ENCODE peak calls at places on chromosomes 1 and 21, in five cellular contexts. C is amygdala; O is KBM-7; M is A549; V is CD4-positive, alpha-beta memory T cell. X is an unnamed sample.
A peak's percentile ranks its signal among the peaks of the same experiment; 100 is the strongest.

GRCh38 chr21:20443558-20444155 is 554.6 kb upstream of the NCAM2 start:
- DNase-seq in C (no peak), O (peak; percentile 58), M (peak; percentile 1), V (no peak), X (no peak)

GRCh38 chr21:35179990-35180557 is 131.0 kb upstream of the RUNX1 start:
- DNase-seq in C (no peak), O (no peak), M (no peak), V (no peak), X (no peak)

GRCh38 chr1:5456090-5456789 is 536.0 kb downstream of the NPHP4 start:
- DNase-seq in C (no peak), O (no peak), M (no peak), V (no peak), X (no peak)

GRCh38 chr1:110734146-110734680 is 59.5 kb upstream of the KCNA3 start:
- DNase-seq in C (no peak), O (no peak), M (no peak), V (no peak), X (no peak)

GRCh38 chr1:9840176-9840575 is 16.4 kb upstream of the CLSTN1 start:
- DNase-seq in C (no peak), O (no peak), M (no peak), V (no peak), X (no peak)

GRCh38 chr1:111802110-111802509 is 46.4 kb downstream of the DDX20 start:
- DNase-seq in C (no peak), O (no peak), M (no peak), V (no peak), X (no peak)

GRCh38 chr1:118223426-118223825 is 38.4 kb upstream of the SPAG17 start:
- DNase-seq in C (no peak), O (no peak), M (no peak), V (no peak), X (no peak)

GRCh38 chr1:205283270-205284147 is 38.0 kb downstream of the NUAK2 start:
- DNase-seq in C (no peak), O (no peak), M (no peak), V (no peak), X (no peak)

GRCh38 chr1:227785812-227786608 is 29.5 kb upstream of the PRSS38 start:
- DNase-seq in C (no peak), O (no peak), M (no peak), V (no peak), X (no peak)

GRCh38 chr1:235852887-235853286 is 13.8 kb downstream of the LYST start:
- DNase-seq in C (no peak), O (no peak), M (no peak), V (no peak), X (no peak)

GRCh38 chr21:25895565-25896205 is 160.9 kb downstream of the GABPA start:
- DNase-seq in C (no peak), O (peak; percentile 19), M (no peak), V (peak; percentile 22), X (no peak)

GRCh38 chr1:934991-935750 is 11.4 kb downstream of the SAMD11 start:
- DNase-seq in C (no peak), O (no peak), M (no peak), V (no peak), X (no peak)

GRCh38 chr1:232509570-232509969 is 120.4 kb downstream of the SIPA1L2 start:
- DNase-seq in C (no peak), O (no peak), M (peak; percentile 19), V (no peak), X (peak; percentile 10)

GRCh38 chr1:164834641-164835040 is 275.7 kb downstream of the PBX1 start:
- DNase-seq in C (no peak), O (no peak), M (no peak), V (no peak), X (no peak)

GRCh38 chr1:245512980-245513578 is 358.3 kb downstream of the KIF26B start:
- DNase-seq in C (no peak), O (peak; percentile 27), M (no peak), V (no peak), X (no peak)

GRCh38 chr1:248404024-248404423 is 1.2 kb downstream of the OR2T1 start:
- DNase-seq in C (no peak), O (peak; percentile 50), M (peak; percentile 30), V (peak; percentile 9), X (no peak)

GRCh38 chr21:45972353-45972715 is 9.2 kb upstream of the COL6A1 start:
- DNase-seq in C (no peak), O (no peak), M (no peak), V (no peak), X (no peak)

GRCh38 chr1:204123376-204123775 is 28.5 kb downstream of the ETNK2 start:
- DNase-seq in C (no peak), O (no peak), M (no peak), V (no peak), X (no peak)

GRCh38 chr21:29025328-29025713 is 853 bp downstream of the USP16 start:
- DNase-seq in C (no peak), O (no peak), M (no peak), V (no peak), X (no peak)

GRCh38 chr1:95407864-95408291 is 173.9 kb downstream of the RWDD3 start:
- DNase-seq in C (no peak), O (no peak), M (no peak), V (no peak), X (no peak)

GRCh38 chr1:52672946-52673345 is 25.2 kb downstream of the COA7 start:
- DNase-seq in C (no peak), O (no peak), M (no peak), V (no peak), X (no peak)

GRCh38 chr1:67937651-67938050 is 104.4 kb upstream of the GNG12 start:
- DNase-seq in C (no peak), O (no peak), M (no peak), V (no peak), X (no peak)

GRCh38 chr1:108045370-108045950 is 80.5 kb upstream of the VAV3 start:
- DNase-seq in C (no peak), O (no peak), M (no peak), V (no peak), X (no peak)

GRCh38 chr1:20290624-20291597 is at the start of gene VWA5B1:
- DNase-seq in C (no peak), O (no peak), M (no peak), V (no peak), X (no peak)

GRCh38 chr1:196102826-196103225 is 505.4 kb downstream of the KCNT2 start:
- DNase-seq in C (no peak), O (no peak), M (no peak), V (no peak), X (no peak)

GRCh38 chr1:184810735-184811316 is 56.2 kb upstream of the EDEM3 start:
- DNase-seq in C (no peak), O (no peak), M (no peak), V (no peak), X (no peak)

GRCh38 chr1:19033516-19033840 is 77.0 kb upstream of the IFFO2 start:
- DNase-seq in C (no peak), O (no peak), M (no peak), V (no peak), X (no peak)